ENCODE peak calls at places on chromosomes 4 and X, in six cellular contexts. H, Y, A, D, W and E are unnamed samples.

GRCh38 chr4:47221721-47222120 is 190.4 kb downstream of the GABRB1 start:
- DNase-seq in H (no peak), Y (no peak), A (peak; percentile 87), D (no peak), W (no peak), E (no peak)

GRCh38 chrX:111519215-111519614 is 7.8 kb downstream of the SERTM2 start:
- DNase-seq in H (no peak), Y (no peak), A (peak; percentile 55), D (peak; percentile 22), W (no peak), E (no peak)

GRCh38 chrX:153761863-153762262 is 2.2 kb upstream of the PLXNB3 start:
- DNase-seq in H (no peak), Y (no peak), A (no peak), D (no peak), W (no peak), E (no peak)

GRCh38 chrX:7270018-7270417 is 122.1 kb upstream of the PUDP start:
- DNase-seq in H (no peak), Y (no peak), A (peak; percentile 58), D (no peak), W (no peak), E (no peak)

GRCh38 chr4:5956285-5957021 is 61.8 kb downstream of the C4orf50 start:
- DNase-seq in H (no peak), Y (peak; percentile 11), A (no peak), D (peak; percentile 43), W (no peak), E (no peak)

GRCh38 chr4:132003593-132003992 is 1145.5 kb upstream of the PCDH10 start:
- DNase-seq in H (no peak), Y (no peak), A (no peak), D (no peak), W (no peak), E (no peak)

GRCh38 chr4:108991929-108992328 is 229.1 kb upstream of the ETNPPL start:
- DNase-seq in H (no peak), Y (no peak), A (peak; percentile 79), D (no peak), W (no peak), E (no peak)

GRCh38 chrX:2404816-2405215 is 96.0 kb downstream of the DHRSX start:
- DNase-seq in H (no peak), Y (no peak), A (no peak), D (peak; percentile 21), W (no peak), E (no peak)

GRCh38 chr4:52751349-52751911 is at the start of gene ERVMER34-1:
- DNase-seq in H (peak; percentile 40), Y (no peak), A (no peak), D (peak; percentile 89), W (peak; percentile 39), E (peak; percentile 88)

GRCh38 chr4:8392591-8393190 is 47.8 kb downstream of the ACOX3 start:
- DNase-seq in H (no peak), Y (no peak), A (peak; percentile 4), D (no peak), W (no peak), E (no peak)

GRCh38 chr4:11488657-11489448 is 60.2 kb upstream of the HS3ST1 start:
- DNase-seq in H (no peak), Y (no peak), A (no peak), D (no peak), W (no peak), E (no peak)

GRCh38 chrX:154730271-154730883 is 20.5 kb downstream of the GAB3 start:
- DNase-seq in H (no peak), Y (no peak), A (peak; percentile 77), D (no peak), W (no peak), E (no peak)

GRCh38 chr4:16016536-16016935 is 53.6 kb upstream of the FGFBP2 start:
- DNase-seq in H (no peak), Y (no peak), A (no peak), D (no peak), W (no peak), E (no peak)

GRCh38 chrX:134936542-134936941 is 54.2 kb upstream of the SMIM10 start:
- DNase-seq in H (no peak), Y (peak; percentile 58), A (peak; percentile 77), D (no peak), W (no peak), E (no peak)

GRCh38 chr4:48944252-48944651 is 37.7 kb upstream of the OCIAD2 start:
- DNase-seq in H (no peak), Y (no peak), A (no peak), D (no peak), W (peak; percentile 15), E (no peak)

GRCh38 chrX:2188840-2189239 is 311.9 kb downstream of the DHRSX start:
- DNase-seq in H (no peak), Y (no peak), A (no peak), D (no peak), W (no peak), E (no peak)

GRCh38 chrX:95995600-95995999 is 689.0 kb upstream of the DIAPH2 start:
- DNase-seq in H (no peak), Y (no peak), A (no peak), D (no peak), W (no peak), E (no peak)

GRCh38 chrX:34642849-34643248 is 14.2 kb downstream of the TMEM47 start:
- DNase-seq in H (no peak), Y (no peak), A (no peak), D (no peak), W (no peak), E (no peak)

GRCh38 chr4:83282049-83282535 is 2.5 kb downstream of the COQ2 start:
- DNase-seq in H (peak; percentile 40), Y (peak; percentile 53), A (peak; percentile 62), D (peak; percentile 44), W (peak; percentile 42), E (no peak)

GRCh38 chr4:66048861-66049260 is 378.6 kb upstream of the EPHA5 start:
- DNase-seq in H (no peak), Y (no peak), A (no peak), D (no peak), W (no peak), E (no peak)

GRCh38 chr4:13988347-13989265 is 361.1 kb upstream of the BOD1L1 start:
- DNase-seq in H (no peak), Y (no peak), A (peak; percentile 97), D (no peak), W (peak; percentile 35), E (no peak)
- TF ChIP-seq RFX5 in H (no peak), Y (no peak), A (no peak), D (no peak), W (no peak), E (no peak)

GRCh38 chrX:14476169-14476568 is 53.2 kb upstream of the GLRA2 start:
- DNase-seq in H (no peak), Y (no peak), A (no peak), D (no peak), W (no peak), E (no peak)
- TF ChIP-seq RFX5 in H (no peak), Y (no peak), A (no peak), D (no peak), W (no peak), E (no peak)

GRCh38 chrX:9482408-9482807 is 17.6 kb downstream of the TBL1X start:
- DNase-seq in H (no peak), Y (no peak), A (no peak), D (no peak), W (no peak), E (no peak)
- TF ChIP-seq RFX5 in H (no peak), Y (no peak), A (no peak), D (no peak), W (no peak), E (no peak)

GRCh38 chr4:2932951-2933565 is 30.1 kb downstream of the NOP14 start:
- DNase-seq in H (no peak), Y (no peak), A (no peak), D (peak; percentile 72), W (no peak), E (no peak)

GRCh38 chr4:2930821-2931764 is 32.1 kb downstream of the NOP14 start:
- DNase-seq in H (no peak), Y (no peak), A (no peak), D (no peak), W (no peak), E (no peak)

GRCh38 chr4:2933566-2934076 is 29.6 kb downstream of the NOP14 start:
- DNase-seq in H (no peak), Y (no peak), A (no peak), D (no peak), W (no peak), E (peak; percentile 65)

GRCh38 chr4:2931765-2932560 is 31.2 kb downstream of the NOP14 start:
- DNase-seq in H (no peak), Y (no peak), A (no peak), D (no peak), W (no peak), E (peak; percentile 72)

DNA sequence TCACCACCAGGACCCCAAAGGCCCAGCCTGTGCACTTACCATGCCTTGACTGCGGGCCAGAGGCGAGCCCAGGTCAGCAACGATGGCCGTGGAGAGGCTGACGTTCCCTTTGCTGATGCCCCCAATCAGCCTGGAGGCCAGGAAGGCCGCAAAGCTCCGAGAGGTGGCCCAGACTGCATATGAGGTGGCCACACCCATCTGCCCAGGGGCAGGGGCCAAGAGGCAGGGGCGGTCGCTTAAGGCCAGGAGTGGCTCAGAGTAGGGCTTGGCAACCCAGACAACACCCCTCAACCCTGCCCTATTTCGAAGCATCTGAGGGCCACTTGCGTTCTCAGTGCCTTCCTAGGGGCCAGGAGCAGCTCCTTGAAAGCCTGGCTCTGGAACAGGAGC is 30.6 kb downstream of the NOP14 start:
- DNase-seq in H (no peak), Y (no peak), A (no peak), D (no peak), W (no peak), E (no peak)
- TF ChIP-seq RFX5 in H (no peak), Y (no peak), A (no peak), D (no peak), W (no peak), E (no peak)

GRCh38 chrX:115639481-115639880 is 78.5 kb downstream of the PLS3 start:
- DNase-seq in H (no peak), Y (no peak), A (no peak), D (no peak), W (no peak), E (no peak)
- TF ChIP-seq RFX5 in H (no peak), Y (no peak), A (no peak), D (no peak), W (no peak), E (no peak)

GRCh38 chr4:38821739-38822138 is 17.1 kb upstream of the TLR1 start:
- DNase-seq in H (no peak), Y (no peak), A (peak; percentile 61), D (no peak), W (no peak), E (no peak)

GRCh38 chr4:38819569-38819968 is 15.0 kb upstream of the TLR1 start:
- DNase-seq in H (no peak), Y (no peak), A (peak; percentile 73), D (no peak), W (no peak), E (no peak)

GRCh38 chr4:38820329-38821061 is 15.9 kb upstream of the TLR1 start:
- DNase-seq in H (no peak), Y (no peak), A (no peak), D (no peak), W (no peak), E (no peak)

GRCh38 chr4:38822748-38823303 is 18.2 kb upstream of the TLR1 start:
- DNase-seq in H (no peak), Y (no peak), A (no peak), D (no peak), W (no peak), E (no peak)

DNA sequence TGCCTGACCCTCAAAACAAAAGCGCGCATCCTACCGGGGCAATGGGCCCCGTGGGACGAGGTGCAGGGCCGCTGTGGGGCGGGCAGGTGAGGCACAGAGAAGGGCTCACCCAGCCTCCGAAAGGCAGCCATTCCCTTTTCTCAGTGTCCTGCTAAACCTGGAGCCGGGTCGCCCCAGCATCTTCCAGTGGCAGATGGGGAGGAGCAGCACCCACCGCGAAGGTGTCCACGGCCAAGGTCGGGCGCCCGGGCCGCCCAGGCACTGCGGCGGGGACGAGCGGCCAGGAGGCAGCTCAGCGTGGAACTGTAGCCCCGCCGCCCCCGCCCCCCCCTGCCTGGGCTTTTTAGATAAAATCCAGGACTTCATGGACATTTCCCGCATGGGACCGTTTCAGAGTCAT is 19.2 kb upstream of the TLR1 start:
- DNase-seq in H (no peak), Y (no peak), A (no peak), D (no peak), W (no peak), E (no peak)
- TF ChIP-seq RFX5 in H (no peak), Y (no peak), A (no peak), D (no peak), W (no peak), E (no peak)